ENCODE peak calls at places on chromosomes 5 and 9, in eight cellular contexts. E, A, T, Y, U, L, P and Z are unnamed samples. For H3K4me1, the result is how much of the 10 kb centered on the place peaks cover.

GRCh38 chr9:90024419-90024818 is 419.6 kb downstream of the GADD45G start:
- ATAC-seq in E (no peak), A (no peak), T (no peak), Y (peak), U (no peak), L (no peak), P (no peak), Z (no peak)

GRCh38 chr9:114203410-114204140 is 48.2 kb downstream of the COL27A1 start:
- ATAC-seq in E (no peak), A (no peak), T (no peak), Y (no peak), U (no peak), L (no peak), P (no peak), Z (no peak)

GRCh38 chr5:6354848-6355247 is 23.5 kb downstream of the MED10 start:
- ATAC-seq in E (no peak), A (peak), T (no peak), Y (no peak), U (no peak), L (peak), P (no peak), Z (no peak)

GRCh38 chr5:83562817-83563557 is 91.4 kb downstream of the VCAN start:
- ATAC-seq in E (peak), A (no peak), T (no peak), Y (peak), U (peak), L (no peak), P (no peak), Z (peak)

GRCh38 chr5:112202694-112203093 is 216.4 kb downstream of the EPB41L4A start:
- ATAC-seq in E (no peak), A (no peak), T (peak), Y (no peak), U (no peak), L (no peak), P (no peak), Z (no peak)

GRCh38 chr5:52334367-52334766 is 453.3 kb upstream of the ITGA1 start:
- ATAC-seq in E (no peak), A (no peak), T (no peak), Y (no peak), U (no peak), L (no peak), P (no peak), Z (no peak)

GRCh38 chr9:75390951-75391350 is 302.6 kb downstream of the OSTF1 start:
- ATAC-seq in E (no peak), A (no peak), T (no peak), Y (no peak), U (no peak), L (no peak), P (no peak), Z (no peak)

GRCh38 chr5:7250609-7251008 is 145.3 kb upstream of the ADCY2 start:
- ATAC-seq in E (no peak), A (no peak), T (no peak), Y (peak), U (no peak), L (no peak), P (no peak), Z (no peak)

GRCh38 chr5:104987074-104987473 is 1424.5 kb upstream of the NUDT12 start:
- ATAC-seq in E (no peak), A (peak), T (no peak), Y (no peak), U (no peak), L (no peak), P (no peak), Z (no peak)

GRCh38 chr9:136484153-136485048 is 1.6 kb upstream of the SEC16A start:
- ATAC-seq in E (peak), A (no peak), T (no peak), Y (peak), U (no peak), L (peak), P (no peak), Z (no peak)

GRCh38 chr5:175687231-175687701 is 29.4 kb downstream of the HRH2 start:
- ATAC-seq in E (no peak), A (no peak), T (no peak), Y (peak), U (peak), L (no peak), P (no peak), Z (no peak)

GRCh38 chr9:95268681-95269080 is 48.8 kb downstream of the FANCC start:
- ATAC-seq in E (peak), A (peak), T (peak), Y (peak), U (peak), L (peak), P (peak), Z (peak)

GRCh38 chr5:6581090-6581489 is 51.8 kb downstream of the NSUN2 start:
- ATAC-seq in E (no peak), A (no peak), T (no peak), Y (no peak), U (no peak), L (no peak), P (no peak), Z (no peak)

GRCh38 chr5:143585970-143586369 is 182.5 kb upstream of the NR3C1 start:
- ATAC-seq in E (no peak), A (peak), T (no peak), Y (no peak), U (no peak), L (no peak), P (no peak), Z (no peak)

GRCh38 chr5:55307383-55308253 is at the start of the genes DHX29 and MTREX:
- ATAC-seq in E (peak), A (peak), T (peak), Y (peak), U (peak), L (peak), P (peak), Z (peak)

GRCh38 chr5:139942243-139942642 is 100.9 kb downstream of the NRG2 start:
- ATAC-seq in E (no peak), A (no peak), T (no peak), Y (no peak), U (no peak), L (no peak), P (no peak), Z (no peak)

GRCh38 chr5:150510460-150511263 is 2.7 kb downstream of the NDST1 start:
- ATAC-seq in E (peak), A (no peak), T (no peak), Y (no peak), U (peak), L (no peak), P (no peak), Z (no peak)

GRCh38 chr9:93946338-93946712 is 8.8 kb downstream of the BARX1 start:
- ATAC-seq in E (no peak), A (no peak), T (no peak), Y (no peak), U (no peak), L (no peak), P (no peak), Z (no peak)

GRCh38 chr5:176721509-176721908 is 74.2 kb downstream of the TSPAN17 start:
- ATAC-seq in E (peak), A (peak), T (no peak), Y (no peak), U (no peak), L (no peak), P (no peak), Z (no peak)

GRCh38 chr5:66850354-66851075 is 254.3 kb downstream of the MAST4 start:
- ATAC-seq in E (no peak), A (no peak), T (no peak), Y (no peak), U (no peak), L (no peak), P (no peak), Z (no peak)

GRCh38 chr5:135236951-135237791 is 161.9 kb downstream of the MACROH2A1 start:
- ATAC-seq in E (no peak), A (peak), T (no peak), Y (no peak), U (no peak), L (no peak), P (no peak), Z (peak)

GRCh38 chr9:71704806-71705205 is 63.5 kb downstream of the CEMIP2 start:
- ATAC-seq in E (no peak), A (no peak), T (no peak), Y (no peak), U (no peak), L (no peak), P (peak), Z (no peak)

GRCh38 chr9:103152473-103152872 is 157.3 kb downstream of the CYLC2 start:
- ATAC-seq in E (no peak), A (no peak), T (no peak), Y (no peak), U (no peak), L (no peak), P (no peak), Z (no peak)

GRCh38 chr9:111481885-111482636 is 2.1 kb downstream of the ECPAS start:
- ATAC-seq in E (peak), A (peak), T (no peak), Y (no peak), U (no peak), L (no peak), P (no peak), Z (no peak)

GRCh38 chr9:117777823-117778222 is 73.6 kb downstream of the TLR4 start:
- ATAC-seq in E (no peak), A (no peak), T (peak), Y (no peak), U (no peak), L (no peak), P (no peak), Z (no peak)

GRCh38 chr5:71860048-71860447 is 141.0 kb downstream of the CARTPT start:
- ATAC-seq in E (no peak), A (no peak), T (no peak), Y (no peak), U (no peak), L (no peak), P (no peak), Z (no peak)

GRCh38 chr5:134500699-134501430 is 24.6 kb upstream of the JADE2 start:
- ATAC-seq in E (no peak), A (no peak), T (no peak), Y (no peak), U (no peak), L (no peak), P (no peak), Z (no peak)

GRCh38 chr9:129166962-129167557 is 11.0 kb downstream of the IER5L start:
- ATAC-seq in E (peak), A (peak), T (peak), Y (peak), U (peak), L (peak), P (peak), Z (peak)

GRCh38 chr5:41256400-41256799 is 43.1 kb upstream of the C6 start:
- ATAC-seq in E (no peak), A (no peak), T (no peak), Y (no peak), U (no peak), L (no peak), P (no peak), Z (no peak)

GRCh38 chr9:114898741-114899140 is 31.6 kb downstream of the TNFSF8 start:
- ATAC-seq in E (no peak), A (no peak), T (peak), Y (no peak), U (no peak), L (no peak), P (no peak), Z (no peak)

GRCh38 chr9:7387844-7388243 is 411.7 kb downstream of the DMAC1 start:
- ATAC-seq in E (no peak), A (no peak), T (no peak), Y (peak), U (no peak), L (no peak), P (no peak), Z (no peak)

GRCh38 chr5:38670878-38671277 is 114.4 kb upstream of the LIFR start:
- ATAC-seq in E (no peak), A (no peak), T (no peak), Y (no peak), U (no peak), L (no peak), P (peak), Z (peak)

GRCh38 chr9:31067418-31067817 is 1317.0 kb upstream of the ACO1 start:
- ATAC-seq in E (no peak), A (no peak), T (no peak), Y (no peak), U (no peak), L (no peak), P (no peak), Z (no peak)

GRCh38 chr9:72537011-72537545 is 15.7 kb downstream of the TMC1 start:
- ATAC-seq in E (no peak), A (no peak), T (no peak), Y (no peak), U (no peak), L (no peak), P (no peak), Z (no peak)

GRCh38 chr5:123673107-123673506 is 161.1 kb downstream of the CSNK1G3 start:
- ATAC-seq in E (peak), A (no peak), T (no peak), Y (peak), U (no peak), L (no peak), P (no peak), Z (no peak)

GRCh38 chr9:131254107-131254491 is 22.2 kb downstream of the FAM78A start:
- ATAC-seq in E (peak), A (peak), T (peak), Y (peak), U (no peak), L (no peak), P (no peak), Z (peak)

GRCh38 chr5:86679949-86680348 is 62.2 kb downstream of the COX7C start:
- ATAC-seq in E (no peak), A (no peak), T (no peak), Y (peak), U (no peak), L (no peak), P (no peak), Z (peak)

GRCh38 chr9:109907400-109907799 is 127.4 kb downstream of the PALM2AKAP2 start:
- ATAC-seq in E (peak), A (no peak), T (peak), Y (peak), U (peak), L (no peak), P (no peak), Z (peak)

DNA sequence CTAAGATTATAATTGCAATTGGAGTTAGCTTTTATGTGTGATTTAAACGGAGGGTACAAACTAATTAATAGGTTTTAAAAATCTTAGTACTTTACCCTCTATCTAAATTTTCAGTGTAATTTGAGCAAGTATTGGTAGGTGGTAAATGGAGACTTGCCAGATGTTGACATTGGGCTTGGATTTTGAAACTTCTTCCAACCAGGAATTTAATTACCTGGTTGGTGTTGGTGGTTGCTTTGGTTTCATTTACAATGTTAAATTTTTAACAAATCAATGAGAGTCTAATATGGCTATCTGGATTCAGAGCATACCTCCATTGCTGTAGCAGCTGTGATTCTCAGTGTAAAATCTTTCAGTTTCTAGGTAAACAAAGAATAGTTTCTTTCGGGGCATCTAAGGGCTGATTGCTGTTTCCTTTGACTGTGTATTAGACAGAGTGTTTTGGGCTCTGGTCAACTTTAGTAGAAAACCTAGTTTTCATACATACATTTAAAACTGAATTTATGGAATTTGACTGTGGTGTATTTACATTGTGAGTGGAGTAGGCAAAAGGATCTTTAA is 1.9 kb downstream of the DAPK1 start:
- ATAC-seq in E (no peak), A (no peak), T (peak), Y (no peak), U (no peak), L (no peak), P (no peak), Z (no peak)
- TF ChIP-seq POLR2A in E (no peak), A (no peak), T (no peak), Y (no peak), U (no peak), L (no peak), P (no peak), Z (no peak)

GRCh38 chr9:70475211-70475610 is 60.8 kb upstream of the KLF9 start:
- ATAC-seq in E (no peak), A (no peak), T (no peak), Y (no peak), U (peak), L (no peak), P (no peak), Z (no peak)

GRCh38 chr9:70478963-70479641 is 64.6 kb upstream of the KLF9 start:
- ATAC-seq in E (peak), A (no peak), T (no peak), Y (no peak), U (peak), L (no peak), P (peak), Z (peak)

GRCh38 chr9:70479880-70480291 is 65.4 kb upstream of the KLF9 start:
- ATAC-seq in E (peak), A (no peak), T (no peak), Y (peak), U (peak), L (peak), P (peak), Z (no peak)

GRCh38 chr9:70477907-70478480 is 63.5 kb upstream of the KLF9 start:
- ATAC-seq in E (no peak), A (no peak), T (no peak), Y (no peak), U (no peak), L (no peak), P (no peak), Z (no peak)

GRCh38 chr9:70477146-70477745 is 62.8 kb upstream of the KLF9 start:
- ATAC-seq in E (no peak), A (no peak), T (no peak), Y (no peak), U (no peak), L (no peak), P (no peak), Z (no peak)
- H3K4me1 ChIP-seq in E (half or more), A (under half), T (under half), Y (half or more), U (half or more), L (under half), P (under half), Z (under half)

DNA sequence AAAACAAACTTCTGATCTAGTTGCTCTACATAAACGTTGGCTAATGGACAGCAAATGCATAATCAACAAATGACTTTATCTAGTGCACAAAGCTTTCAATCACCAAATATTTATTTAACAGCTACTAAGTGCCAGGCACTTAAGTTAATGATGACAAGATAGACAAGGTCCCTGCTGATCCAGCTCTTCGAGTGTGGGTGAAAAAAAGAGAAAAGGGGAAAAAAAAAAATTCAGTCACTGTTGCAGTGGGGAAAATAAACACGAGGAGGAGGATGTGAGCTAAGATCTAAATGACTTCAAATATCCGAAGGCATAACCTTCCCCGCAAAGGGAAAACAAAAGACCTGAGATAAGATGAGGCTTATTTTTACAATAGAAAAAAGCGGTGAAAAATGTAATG is 9.6 kb downstream of the PSIP1 start:
- ATAC-seq in E (no peak), A (no peak), T (no peak), Y (no peak), U (no peak), L (no peak), P (no peak), Z (no peak)
- TF ChIP-seq CTCF in E (no peak), A (no peak), T (no peak), Y (no peak), U (no peak), L (no peak), P (peak), Z (no peak)

GRCh38 chr5:82358454-82358853 is 80.3 kb upstream of the RPS23 start:
- ATAC-seq in E (no peak), A (no peak), T (no peak), Y (no peak), U (no peak), L (no peak), P (peak), Z (no peak)

GRCh38 chr5:82355921-82356454 is 77.8 kb upstream of the RPS23 start:
- ATAC-seq in E (no peak), A (no peak), T (no peak), Y (no peak), U (no peak), L (no peak), P (no peak), Z (peak)

GRCh38 chr5:82355496-82355895 is 77.3 kb upstream of the RPS23 start:
- ATAC-seq in E (no peak), A (no peak), T (no peak), Y (no peak), U (no peak), L (no peak), P (no peak), Z (no peak)

GRCh38 chr5:82355053-82355452 is 76.9 kb upstream of the RPS23 start:
- ATAC-seq in E (no peak), A (no peak), T (no peak), Y (no peak), U (no peak), L (no peak), P (no peak), Z (no peak)

GRCh38 chr5:82356808-82357671 is 78.9 kb upstream of the RPS23 start:
- ATAC-seq in E (peak), A (peak), T (peak), Y (peak), U (peak), L (peak), P (peak), Z (peak)
- TF ChIP-seq POLR2A in E (peak), A (peak), T (no peak), Y (no peak), U (no peak), L (peak), P (no peak), Z (no peak)